ENCODE peak calls at places on chromosomes 16 and 17, in four cellular contexts. C is GM12865, A is IMR-90, Q is fibroblast of mammary gland. B is an unnamed sample.
A peak's percentile ranks its signal among the peaks of the same experiment; 100 is the strongest.

GRCh38 chr17:49180303-49180702 is 30.1 kb downstream of the GNGT2 start:
- DNase-seq in C (peak; percentile 69), A (peak; percentile 36), Q (peak; percentile 64), B (peak; percentile 62)

GRCh38 chr17:46727572-46728348 is 90.7 kb downstream of the WNT3 start:
- DNase-seq in C (no peak), A (peak; percentile 90), Q (peak; percentile 47), B (peak; percentile 21)

GRCh38 chr17:43943769-43944418 is 1.6 kb upstream of the PPY start:
- DNase-seq in C (peak; percentile 86), A (peak; percentile 68), Q (peak; percentile 75), B (peak; percentile 79)

GRCh38 chr17:42617956-42618431 is 8.5 kb downstream of the TUBG1 start:
- DNase-seq in C (peak; percentile 83), A (no peak), Q (no peak), B (no peak)

GRCh38 chr17:7561589-7562207 is at the start of gene SENP3:
- DNase-seq in C (peak; percentile 94), A (peak; percentile 88), Q (peak; percentile 83), B (peak; percentile 92)

GRCh38 chr17:47257651-47258339 is 4.2 kb downstream of the ITGB3 start:
- DNase-seq in C (no peak), A (peak; percentile 72), Q (peak; percentile 90), B (peak; percentile 78)

GRCh38 chr16:87686697-87687570 is 78.9 kb downstream of the KLHDC4 start:
- DNase-seq in C (no peak), A (no peak), Q (peak; percentile 6), B (no peak)

GRCh38 chr17:81665205-81666091 is 957 bp downstream of the OXLD1 start:
- DNase-seq in C (peak; percentile 82), A (peak; percentile 6), Q (peak; percentile 24), B (no peak)

GRCh38 chr17:61683466-61683865 is 92.4 kb upstream of the NACA2 start:
- DNase-seq in C (no peak), A (no peak), Q (no peak), B (no peak)

GRCh38 chr17:18026408-18026776 is 12.6 kb downstream of the ATPAF2 start:
- DNase-seq in C (no peak), A (peak; percentile 81), Q (peak; percentile 64), B (peak; percentile 84)

GRCh38 chr17:57975044-57975443 is 13.0 kb downstream of the VEZF1 start:
- DNase-seq in C (no peak), A (peak; percentile 80), Q (peak; percentile 79), B (peak; percentile 75)
- TF ChIP-seq CTCF in C (no peak), A (no peak), Q (no peak), B (no peak)

DNA sequence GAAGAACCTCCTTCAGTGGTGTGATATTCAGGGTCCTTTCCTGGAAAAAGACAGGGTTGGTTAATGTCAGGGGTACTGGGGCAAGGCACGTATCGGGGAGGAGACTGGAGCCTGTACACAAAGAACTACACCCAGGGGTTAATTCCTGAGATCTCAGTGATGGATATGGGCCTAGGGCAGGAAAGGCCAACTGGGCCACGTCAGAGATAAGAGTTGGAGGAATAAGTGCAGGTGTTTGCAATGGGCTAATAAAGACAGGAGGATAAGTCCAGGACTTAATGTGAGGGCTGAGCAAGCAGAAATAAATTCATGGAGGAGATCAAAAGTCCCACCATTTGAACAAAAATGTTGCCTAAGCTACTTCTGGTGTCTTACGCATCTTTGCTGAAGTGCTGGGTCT is 10.4 kb upstream of the HERPUD1 start:
- DNase-seq in C (no peak), A (no peak), Q (no peak), B (no peak)
- H3K4me3 ChIP-seq in C (no peak overlapping the region), A (no peak overlapping the region), Q (no peak overlapping the region), B (no peak overlapping the region)

DNA sequence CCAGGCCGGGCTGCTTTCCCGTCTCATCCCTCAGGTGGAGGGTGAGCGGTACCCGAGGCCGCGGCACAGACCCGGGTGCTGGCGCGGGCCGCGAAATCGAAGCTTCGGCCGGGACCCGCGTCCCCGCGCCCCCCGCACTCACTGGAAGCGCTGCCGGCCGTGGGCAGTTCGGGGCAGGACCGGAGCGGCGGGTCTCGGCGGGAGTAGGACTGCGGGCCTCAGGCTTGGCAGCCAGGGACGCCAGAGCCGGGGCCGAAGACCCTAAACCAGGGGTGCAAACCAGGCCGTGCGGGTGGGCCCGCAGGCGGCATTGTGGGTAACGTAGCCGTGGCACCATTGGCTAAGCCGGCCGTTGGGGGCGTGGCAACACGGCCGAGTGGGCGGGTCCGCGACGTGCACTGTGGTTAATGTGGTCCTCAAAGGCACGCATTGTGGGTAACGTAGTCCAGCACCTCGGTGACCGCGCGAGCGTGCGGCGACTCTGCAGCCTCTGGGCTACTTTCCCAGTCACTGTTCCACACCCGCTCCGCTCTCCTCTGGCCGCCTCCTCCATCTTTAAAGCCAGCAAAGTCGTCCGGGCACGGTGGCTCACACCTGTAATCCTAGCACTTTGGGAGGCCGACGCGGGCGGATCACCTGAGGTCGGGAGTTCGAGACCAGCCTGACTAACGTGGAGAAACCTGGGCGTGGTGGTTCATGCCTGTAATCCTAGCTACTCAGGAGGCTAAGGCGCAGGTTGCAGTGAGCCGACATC is at the start of gene ZNF500:
- DNase-seq in C (peak; percentile 97), A (peak; percentile 95), Q (peak; percentile 94), B (peak; percentile 94)
- TF ChIP-seq CTCF in C (no peak), A (no peak), Q (no peak), B (no peak)

GRCh38 chr16:1823821-1824220 is 2.8 kb downstream of the HAGH start:
- DNase-seq in C (peak; percentile 83), A (peak; percentile 59), Q (peak; percentile 35), B (peak; percentile 63)

GRCh38 chr16:1822801-1823200 is 3.8 kb downstream of the HAGH start:
- DNase-seq in C (no peak), A (no peak), Q (no peak), B (no peak)

GRCh38 chr16:1826691-1827573 is at the start of the genes FAHD1 and HAGH:
- DNase-seq in C (peak; percentile 95), A (peak; percentile 94), Q (peak; percentile 93), B (peak; percentile 96)

GRCh38 chr16:1825864-1826690 is 548 bp downstream of the HAGH start:
- DNase-seq in C (peak; percentile 80), A (peak; percentile 48), Q (peak; percentile 43), B (peak; percentile 64)

DNA sequence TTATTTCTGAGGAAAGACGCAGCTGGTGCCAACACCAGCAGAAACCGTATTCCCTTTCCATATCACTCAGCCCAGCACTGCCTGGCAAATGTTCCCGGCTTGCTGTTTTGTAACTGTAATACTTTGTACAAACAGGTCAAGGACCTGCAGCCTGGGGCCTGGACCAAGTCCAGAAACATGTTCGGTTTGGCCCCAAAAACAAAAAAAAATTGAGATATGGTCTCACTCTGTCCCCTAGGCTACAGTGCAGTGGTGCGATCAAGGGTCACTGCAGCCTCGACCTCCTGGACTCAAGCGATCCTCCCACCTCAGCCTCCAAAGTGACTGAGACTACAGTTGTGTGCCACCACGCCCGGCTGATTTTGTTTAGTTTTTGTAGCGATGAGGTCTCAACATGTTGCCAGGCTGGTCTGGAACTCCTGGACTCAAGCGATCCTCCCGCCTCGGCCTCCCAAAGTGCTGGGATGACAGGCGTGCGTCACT is 1.2 kb downstream of the HAGH start:
- DNase-seq in C (no peak), A (no peak), Q (no peak), B (no peak)
- H3K4me3 ChIP-seq in C (peak overlapping the region; percentile 54), A (peak overlapping the region; percentile 73), Q (peak overlapping the region; percentile 43), B (peak overlapping the region; percentile 97)

B was measured in fibroblast of villous mesenchyme.